ENCODE peak calls at places on chromosomes 6 and 20, in ten cellular contexts. G is CD8-positive, alpha-beta T cell; V is ovary; D is hepatocyte; E is suprapubic skin; M is neural crest cell; Y is mesothelial cell of epicardium; H is GM23338; B is IMR-90; I is HFFc6. O is an unnamed sample.

GRCh38 chr20:53937330-53937729 is 133.1 kb downstream of the BCAS1 start:
- DNase-seq in Y (no peak), G (no peak), H (no peak), V (no peak), I (no peak), M (no peak), B (no peak), E (no peak), D (no peak), O (no peak)

GRCh38 chr20:3889489-3890409 is 562 bp downstream of the PANK2 start:
- DNase-seq in E (peak), I (no peak), G (no peak), M (peak), Y (peak), V (peak), H (peak), B (no peak), D (peak), O (no peak)

GRCh38 chr20:60071965-60072364 is 113.7 kb downstream of the CDH26 start:
- DNase-seq in I (no peak), B (peak), H (no peak), M (no peak), D (no peak), V (no peak), E (no peak), Y (no peak), G (no peak), O (no peak)

GRCh38 chr6:118876201-118876600 is 17.8 kb upstream of the ASF1A start:
- DNase-seq in E (no peak), B (peak), H (no peak), M (no peak), D (no peak), Y (no peak), V (no peak), G (no peak), I (peak), O (no peak)

GRCh38 chr6:47047479-47048411 is 5.6 kb upstream of the ADGRF1 start:
- DNase-seq in Y (no peak), E (no peak), I (peak), M (peak), B (peak), H (peak), V (no peak), D (peak), G (no peak), O (no peak)

GRCh38 chr6:161021543-161021942 is 30.0 kb downstream of the MAP3K4 start:
- DNase-seq in Y (no peak), B (no peak), D (no peak), V (no peak), I (no peak), M (no peak), H (no peak), G (no peak), E (no peak), O (no peak)

GRCh38 chr6:62236784-62237183 is 49.2 kb downstream of the KHDRBS2 start:
- DNase-seq in B (no peak), V (no peak), Y (no peak), G (no peak), E (no peak), H (no peak), I (no peak), D (no peak), M (no peak), O (no peak)

GRCh38 chr6:8172510-8172909 is 70.2 kb upstream of the EEF1E1 start:
- DNase-seq in G (no peak), B (no peak), E (no peak), H (no peak), V (no peak), D (no peak), M (no peak), Y (no peak), I (no peak), O (no peak)

GRCh38 chr20:62496525-62497218 is 20.9 kb upstream of the GATA5 start:
- DNase-seq in V (no peak), Y (peak), B (no peak), E (no peak), G (no peak), I (no peak), D (no peak), H (peak), M (peak), O (no peak)

GRCh38 chr20:62219101-62219991 is 732 bp downstream of the HRH3 start:
- DNase-seq in G (no peak), Y (no peak), D (no peak), E (no peak), H (peak), V (no peak), M (no peak), B (no peak), I (no peak), O (no peak)

GRCh38 chr6:128394171-128394570 is 126.2 kb downstream of the PTPRK start:
- DNase-seq in G (no peak), Y (no peak), V (no peak), M (no peak), E (no peak), H (no peak), I (no peak), B (peak), D (no peak), O (no peak)

GRCh38 chr6:49923826-49924225 is 40.1 kb downstream of the DEFB114 start:
- DNase-seq in M (no peak), I (no peak), V (no peak), Y (no peak), D (no peak), B (no peak), G (no peak), E (no peak), H (peak), O (no peak)

GRCh38 chr6:124955108-124955851 is 7.0 kb upstream of the RNF217 start:
- DNase-seq in Y (no peak), H (peak), E (no peak), G (no peak), I (no peak), B (no peak), D (no peak), M (no peak), V (no peak), O (no peak)

GRCh38 chr20:61954276-61955021 is 111.2 kb downstream of the TAF4 start:
- DNase-seq in M (no peak), E (no peak), D (no peak), H (no peak), I (no peak), G (no peak), B (no peak), V (peak), Y (no peak), O (peak)

GRCh38 chr6:149863846-149864577 is at the start of gene LRP11:
- DNase-seq in M (peak), D (peak), E (peak), B (peak), V (peak), I (peak), Y (peak), G (peak), H (peak), O (peak)

GRCh38 chr6:11989376-11989775 is 22.7 kb upstream of the HIVEP1 start:
- DNase-seq in E (no peak), G (no peak), V (no peak), D (no peak), B (no peak), H (no peak), M (no peak), Y (no peak), I (no peak), O (no peak)

GRCh38 chr20:9515761-9516657 is 1.6 kb downstream of the LAMP5 start:
- DNase-seq in H (peak), E (no peak), G (no peak), Y (no peak), V (peak), I (no peak), D (no peak), M (no peak), B (no peak), O (no peak)

GRCh38 chr6:28981833-28982475 is 23.2 kb downstream of the ZNF311 start:
- DNase-seq in B (peak), D (peak), M (peak), Y (no peak), H (peak), I (peak), E (peak), G (peak), V (peak), O (peak)

GRCh38 chr6:125986956-125987617 is 747 bp downstream of the TRMT11 start:
- DNase-seq in Y (no peak), D (peak), I (peak), G (no peak), B (peak), M (no peak), V (no peak), H (peak), E (no peak), O (no peak)

DNA sequence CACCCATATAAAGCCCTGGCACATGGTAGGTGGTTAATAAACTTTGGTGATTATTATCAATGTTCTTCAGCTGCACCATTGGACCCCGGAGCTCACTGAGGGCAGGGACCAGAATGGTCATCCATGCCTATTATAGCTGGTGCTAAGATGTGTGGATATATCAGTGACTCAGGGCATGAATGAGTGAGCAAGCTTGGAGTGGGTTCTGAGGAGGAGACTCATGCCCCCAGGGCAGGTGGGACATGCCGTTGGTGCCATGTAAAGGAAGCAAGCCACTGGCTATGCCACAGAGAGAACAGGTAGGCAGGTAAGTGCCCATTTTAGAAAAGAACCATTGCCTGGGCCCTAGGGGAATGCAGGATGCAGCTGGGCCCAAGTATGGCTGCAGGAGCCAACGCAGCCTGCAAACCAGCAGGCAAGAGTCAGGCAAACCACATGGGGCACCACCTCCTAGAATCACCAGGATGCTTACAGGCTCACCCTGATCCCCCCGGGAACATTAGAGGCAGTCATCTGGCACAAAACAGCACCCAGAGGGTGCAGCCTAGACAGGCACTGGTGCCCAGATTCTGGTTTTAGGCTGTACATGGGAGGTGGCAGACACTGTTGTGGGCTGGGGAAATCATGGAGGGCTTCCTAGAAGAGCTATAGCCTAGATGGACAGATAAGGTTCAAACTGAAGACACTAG is 23.5 kb downstream of the PLAGL2 start:
- DNase-seq in E (peak), I (no peak), H (no peak), G (no peak), B (no peak), Y (no peak), V (peak), D (no peak), M (no peak), O (no peak)
- TF ChIP-seq CTCF in E (no peak), I (no peak), H (no peak), G (no peak), B (no peak), Y (no peak), V (no peak), D (no peak), M (no peak), O (no peak)

GRCh38 chr6:40244684-40245083 is 310.4 kb upstream of the MOCS1 start:
- DNase-seq in V (no peak), H (no peak), G (no peak), E (no peak), D (peak), M (no peak), Y (no peak), B (no peak), I (no peak), O (no peak)

GRCh38 chr6:40247516-40248115 is 313.4 kb upstream of the MOCS1 start:
- DNase-seq in I (no peak), M (no peak), E (no peak), B (no peak), V (no peak), Y (no peak), H (no peak), D (no peak), G (no peak), O (no peak)

GRCh38 chr6:40251609-40252008 is 317.3 kb upstream of the MOCS1 start:
- DNase-seq in G (no peak), M (no peak), H (no peak), E (no peak), I (no peak), B (no peak), V (no peak), Y (no peak), D (no peak), O (no peak)

GRCh38 chr6:40252531-40253258 is 318.4 kb upstream of the MOCS1 start:
- DNase-seq in I (no peak), B (no peak), V (no peak), Y (no peak), M (no peak), D (no peak), E (no peak), H (no peak), G (no peak), O (no peak)

GRCh38 chr6:40249935-40250334 is 315.7 kb upstream of the MOCS1 start:
- DNase-seq in V (no peak), H (no peak), B (no peak), D (no peak), M (no peak), Y (no peak), I (no peak), E (no peak), G (no peak), O (no peak)
- TF ChIP-seq CTCF in V (no peak), H (peak), B (no peak), D (no peak), M (no peak), Y (no peak), I (no peak), E (no peak), G (no peak), O (no peak)

GRCh38 chr20:13953227-13953626 is 37.2 kb downstream of the SEL1L2 start:
- DNase-seq in V (no peak), G (no peak), Y (no peak), E (no peak), H (peak), I (no peak), D (no peak), M (no peak), B (no peak), O (no peak)
- TF ChIP-seq CTCF in V (no peak), G (no peak), Y (no peak), E (no peak), H (peak), I (peak), D (no peak), M (no peak), B (no peak), O (peak)

DNA sequence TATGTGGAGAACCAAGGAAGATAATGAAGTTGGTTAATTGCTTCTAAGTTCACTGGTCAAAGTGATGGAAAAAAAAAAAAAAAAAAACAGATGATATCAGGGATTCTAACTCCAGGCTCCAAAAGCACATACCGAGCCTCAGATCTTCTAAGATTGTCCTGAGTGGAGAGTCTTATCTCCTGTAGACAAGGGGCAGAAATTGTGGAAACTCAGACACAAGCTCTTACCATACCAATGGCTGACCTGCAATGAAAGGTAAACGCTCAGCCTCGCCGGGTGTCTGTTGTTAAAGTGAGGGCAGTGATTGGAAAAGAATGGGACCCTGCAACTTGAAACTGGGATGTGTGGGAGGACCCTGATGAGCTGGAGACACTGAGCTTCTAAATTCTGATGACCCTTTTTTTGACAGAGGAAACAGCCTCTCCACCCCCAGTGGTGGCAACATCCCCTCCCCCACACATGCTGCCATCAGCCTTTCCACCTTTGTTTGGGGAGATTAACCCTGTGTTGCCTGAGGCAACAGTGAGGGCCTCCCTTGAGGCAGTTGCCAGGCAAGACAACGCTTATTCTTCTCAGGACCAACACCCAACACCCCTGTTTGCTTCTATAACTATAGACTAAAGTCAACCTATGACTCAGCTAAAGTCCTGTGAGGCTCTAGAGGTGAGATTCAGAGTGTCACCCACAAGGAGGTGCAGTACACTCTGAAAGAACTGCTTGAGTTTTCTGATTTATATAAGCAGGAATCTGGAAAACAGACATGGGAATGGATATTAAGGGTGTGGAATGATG is 154.0 kb downstream of the THBS2 start:
- DNase-seq in H (peak), B (peak), G (no peak), V (no peak), I (peak), Y (no peak), E (no peak), D (peak), M (no peak), O (no peak)
- TF ChIP-seq CTCF in H (peak), B (peak), G (no peak), V (no peak), I (peak), Y (no peak), E (no peak), D (peak), M (no peak), O (no peak)

DNA sequence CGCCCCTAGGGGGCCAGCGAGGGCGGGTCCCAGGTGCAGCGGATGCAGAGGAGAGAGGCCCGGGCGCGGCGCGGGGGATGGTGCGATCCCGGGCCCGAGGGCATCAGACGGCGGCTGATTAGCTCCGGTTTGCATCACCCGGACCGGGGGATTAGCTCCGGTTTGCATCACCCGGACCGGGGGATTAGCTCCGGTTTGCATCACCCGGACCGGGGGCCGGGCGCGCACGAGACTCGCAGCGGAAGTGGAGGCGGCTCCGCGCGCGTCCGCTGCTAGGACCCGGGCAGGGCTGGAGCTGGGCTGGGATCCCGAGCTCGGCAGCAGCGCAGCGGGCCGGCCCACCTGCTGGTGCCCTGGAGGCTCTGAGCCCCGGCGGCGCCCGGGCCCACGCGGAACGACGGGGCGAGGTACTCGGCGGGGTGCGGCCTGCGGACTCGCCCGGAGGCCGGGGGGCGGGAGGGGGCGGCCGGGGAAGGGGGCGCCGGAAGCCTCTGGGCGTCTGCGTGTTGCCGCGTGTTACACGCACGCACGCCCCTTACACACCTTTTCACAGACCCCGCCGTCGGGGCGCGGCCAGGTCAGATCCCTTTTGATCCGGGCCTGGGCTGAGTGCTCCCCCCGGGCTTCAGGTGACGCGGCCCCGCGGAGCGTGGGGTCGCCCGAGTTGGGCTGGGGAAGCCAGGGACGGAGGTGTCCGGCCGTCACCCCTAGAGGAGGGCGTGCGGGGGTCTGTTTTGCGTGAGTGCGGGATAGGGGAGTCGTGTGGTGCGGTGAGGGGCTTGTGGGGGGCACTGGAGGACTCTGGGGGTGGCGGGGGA is 412 bp downstream of the TRIB3 start:
- DNase-seq in B (peak), V (peak), H (peak), Y (no peak), E (no peak), I (peak), D (peak), M (peak), G (peak), O (peak)
- TF ChIP-seq CTCF in B (no peak), V (no peak), H (peak), Y (no peak), E (no peak), I (peak), D (no peak), M (peak), G (no peak), O (peak)

GRCh38 chr6:83311231-83311630 is 118.1 kb downstream of the RWDD2A start:
- DNase-seq in B (peak), Y (no peak), H (no peak), V (no peak), M (no peak), I (peak), D (no peak), E (no peak), G (no peak), O (no peak)

GRCh38 chr6:83307849-83308248 is 114.7 kb downstream of the RWDD2A start:
- DNase-seq in D (no peak), E (no peak), B (no peak), H (no peak), Y (no peak), G (no peak), V (no peak), I (no peak), M (no peak), O (no peak)

GRCh38 chr6:83309344-83309743 is 116.2 kb downstream of the RWDD2A start:
- DNase-seq in D (no peak), G (no peak), B (peak), Y (no peak), M (no peak), I (no peak), H (no peak), E (no peak), V (no peak), O (no peak)

GRCh38 chr6:83308833-83309232 is 115.7 kb downstream of the RWDD2A start:
- DNase-seq in M (no peak), G (no peak), E (no peak), Y (no peak), D (no peak), B (no peak), V (no peak), H (no peak), I (no peak), O (no peak)

GRCh38 chr6:83310046-83310445 is 116.9 kb downstream of the RWDD2A start:
- DNase-seq in E (no peak), Y (no peak), I (no peak), G (no peak), M (no peak), H (no peak), B (peak), D (no peak), V (no peak), O (no peak)
- TF ChIP-seq CTCF in E (no peak), Y (no peak), I (no peak), G (no peak), M (no peak), H (no peak), B (no peak), D (no peak), V (no peak), O (no peak)

GRCh38 chr6:81328700-81329099 is 423.8 kb downstream of the TENT5A start:
- DNase-seq in G (no peak), H (no peak), Y (no peak), I (no peak), M (no peak), V (no peak), E (no peak), B (no peak), D (no peak), O (no peak)

GRCh38 chr6:81331526-81331925 is 421.0 kb downstream of the TENT5A start:
- DNase-seq in D (no peak), Y (no peak), E (no peak), M (no peak), I (peak), H (no peak), B (peak), V (no peak), G (no peak), O (no peak)

DNA sequence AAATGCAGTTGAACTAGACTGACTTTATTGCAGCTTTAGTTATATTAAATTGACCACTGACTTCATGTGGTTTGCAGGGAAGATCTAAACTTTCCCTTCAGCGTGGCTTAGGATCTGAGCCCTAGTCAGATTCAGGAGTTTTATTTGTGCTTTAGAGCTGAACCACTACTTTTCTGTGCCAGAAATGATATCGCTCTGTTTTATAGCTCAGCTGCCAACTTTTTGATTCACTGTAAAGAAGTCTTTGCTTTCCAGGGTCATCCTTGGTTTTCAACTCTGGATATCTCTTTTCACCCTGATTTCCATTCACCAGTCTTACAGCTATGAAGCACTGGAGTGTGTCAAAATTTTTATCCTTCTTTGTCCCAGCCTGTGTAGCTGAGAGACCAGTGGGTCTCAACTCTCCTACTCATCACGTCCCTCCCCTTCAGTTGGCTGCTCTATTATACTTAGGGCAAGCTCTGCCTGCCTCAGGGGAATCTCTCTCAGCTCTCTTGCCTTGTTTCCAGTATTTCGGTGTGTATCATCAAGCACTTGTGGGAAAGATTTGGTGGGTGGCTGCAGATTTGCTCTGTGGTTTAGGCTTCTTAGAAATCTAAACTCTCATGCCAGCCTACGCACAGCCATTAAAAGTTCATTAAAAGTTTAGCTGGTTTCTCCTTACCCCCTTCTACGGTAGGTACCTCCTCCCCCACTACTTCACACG is 425.5 kb downstream of the TENT5A start:
- DNase-seq in I (no peak), B (peak), D (no peak), V (no peak), M (no peak), H (no peak), E (no peak), G (no peak), Y (no peak), O (no peak)
- TF ChIP-seq CTCF in I (no peak), B (no peak), D (no peak), V (no peak), M (no peak), H (no peak), E (no peak), G (no peak), Y (no peak), O (no peak)